ENCODE peak calls at places on chromosomes 12 and 14, in nine cellular contexts. A is PC-3; P is pancreas; N is lung; W is dorsolateral prefrontal cortex; C is upper lobe of right lung; R is CD8-positive, alpha-beta memory T cell; Y is adrenal gland; G is body of pancreas. K is an unnamed sample.

GRCh38 chr14:20035449-20035848 is 389 bp downstream of the OR4K13 start:
- DNase-seq in A (no peak), P (no peak), N (no peak), W (no peak), C (no peak), R (no peak), Y (no peak), G (no peak), K (no peak)

GRCh38 chr14:36556811-36557433 is 25.5 kb downstream of the NKX2-8 start:
- DNase-seq in A (peak; percentile 56), P (no peak), N (no peak), W (no peak), C (no peak), R (no peak), Y (no peak), G (peak; percentile 50), K (peak; percentile 36)

GRCh38 chr14:60647081-60647836 is 2.0 kb downstream of the SIX1 start:
- DNase-seq in A (peak; percentile 83), P (no peak), N (no peak), W (no peak), C (no peak), R (no peak), Y (no peak), G (no peak), K (no peak)

GRCh38 chr12:51847830-51848727 is at the start of gene FIGNL2:
- DNase-seq in A (no peak), P (no peak), N (no peak), W (no peak), C (no peak), R (no peak), Y (no peak), G (no peak), K (no peak)

GRCh38 chr14:69291891-69292586 is 32.1 kb downstream of the GALNT16 start:
- DNase-seq in A (no peak), P (no peak), N (no peak), W (no peak), C (no peak), R (no peak), Y (no peak), G (no peak), K (no peak)

GRCh38 chr12:53589423-53589822 is 36.8 kb downstream of the ATF7 start:
- DNase-seq in A (no peak), P (no peak), N (no peak), W (no peak), C (no peak), R (no peak), Y (no peak), G (no peak), K (no peak)

GRCh38 chr14:103221781-103222358 is 98.6 kb downstream of the TNFAIP2 start:
- DNase-seq in A (no peak), P (no peak), N (no peak), W (no peak), C (no peak), R (no peak), Y (no peak), G (no peak), K (no peak)

GRCh38 chr14:33165144-33165925 is 226.7 kb downstream of the NPAS3 start:
- DNase-seq in A (peak; percentile 57), P (no peak), N (no peak), W (no peak), C (no peak), R (no peak), Y (no peak), G (no peak), K (no peak)

GRCh38 chr12:4157122-4157521 is 116.4 kb upstream of the CCND2 start:
- DNase-seq in A (no peak), P (no peak), N (no peak), W (no peak), C (no peak), R (no peak), Y (no peak), G (no peak), K (no peak)

GRCh38 chr12:128258866-128259555 is 8.0 kb upstream of the TMEM132C start:
- DNase-seq in A (peak; percentile 19), P (no peak), N (no peak), W (no peak), C (no peak), R (no peak), Y (no peak), G (no peak), K (no peak)

GRCh38 chr14:34650786-34651584 is 21.0 kb upstream of the SNX6 start:
- DNase-seq in A (peak; percentile 88), P (no peak), N (no peak), W (no peak), C (no peak), R (no peak), Y (peak; percentile 68), G (no peak), K (no peak)

GRCh38 chr12:13205809-13206559 is 9.5 kb downstream of the EMP1 start:
- DNase-seq in A (peak; percentile 98), P (no peak), N (no peak), W (no peak), C (no peak), R (no peak), Y (no peak), G (no peak), K (no peak)

GRCh38 chr12:130775953-130776856 is 60.1 kb upstream of the RIMBP2 start:
- DNase-seq in A (peak; percentile 88), P (peak; percentile 27), N (peak; percentile 39), W (peak; percentile 80), C (no peak), R (no peak), Y (peak; percentile 68), G (peak; percentile 50), K (no peak)

DNA sequence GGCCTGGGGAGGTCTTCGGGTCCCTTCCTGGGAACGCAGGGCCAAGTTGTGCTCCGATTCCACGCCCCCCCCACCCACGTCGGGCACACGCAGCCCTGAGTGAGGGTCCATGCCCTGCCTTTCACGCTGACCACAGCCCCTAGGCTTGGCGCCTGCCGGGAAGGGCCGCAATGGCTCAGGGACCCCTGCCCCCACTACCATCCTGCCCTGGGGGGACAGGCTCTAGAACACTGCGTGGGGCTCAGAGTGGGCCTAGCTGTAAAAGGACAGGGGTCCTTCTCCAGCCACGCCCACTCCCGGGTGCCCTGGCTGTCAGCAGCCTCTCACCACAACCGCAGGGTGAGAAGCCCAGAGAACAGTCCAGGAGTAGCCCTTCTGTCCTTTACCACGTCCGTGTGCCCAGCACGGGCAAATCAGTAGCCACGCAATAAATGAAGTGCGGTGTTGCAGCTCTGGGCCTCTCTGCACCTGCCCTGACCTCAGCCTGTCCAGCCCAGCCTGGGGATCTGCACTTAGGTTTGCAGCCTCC is 9.4 kb upstream of the GPR68 start:
- DNase-seq in A (no peak), P (no peak), N (no peak), W (no peak), C (no peak), R (no peak), Y (no peak), G (no peak), K (no peak)
- H3K27ac ChIP-seq in A (no peak overlapping the region), P (no peak overlapping the region), N (no peak overlapping the region), W (peak overlapping the region; percentile 58), C (peak overlapping the region; percentile 58), R (peak overlapping the region; percentile 57), Y (no peak overlapping the region), G (no peak overlapping the region), K (peak overlapping the region; percentile 38)

GRCh38 chr12:25723921-25724491 is 170.9 kb upstream of the LMNTD1 start:
- DNase-seq in A (peak; percentile 20), P (no peak), N (no peak), W (no peak), C (no peak), R (no peak), Y (peak; percentile 26), G (no peak), K (no peak)
- H3K27ac ChIP-seq in A (no peak overlapping the region), P (no peak overlapping the region), N (no peak overlapping the region), W (no peak overlapping the region), C (no peak overlapping the region), R (no peak overlapping the region), Y (no peak overlapping the region), G (peak overlapping the region; percentile 35), K (no peak overlapping the region)

GRCh38 chr12:106362971-106363370 is 5.4 kb downstream of the POLR3B start:
- DNase-seq in A (no peak), P (no peak), N (no peak), W (no peak), C (no peak), R (no peak), Y (no peak), G (no peak), K (no peak)

GRCh38 chr12:106357549-106358409 is at the start of gene POLR3B:
- DNase-seq in A (peak; percentile 97), P (peak; percentile 93), N (peak; percentile 95), W (peak; percentile 95), C (peak; percentile 97), R (peak; percentile 92), Y (peak; percentile 96), G (peak; percentile 96), K (peak; percentile 99)

GRCh38 chr12:106359620-106360399 is 2.3 kb downstream of the POLR3B start:
- DNase-seq in A (no peak), P (no peak), N (no peak), W (no peak), C (no peak), R (no peak), Y (no peak), G (no peak), K (no peak)

GRCh38 chr12:106358410-106359241 is 1.1 kb downstream of the POLR3B start:
- DNase-seq in A (no peak), P (no peak), N (peak; percentile 70), W (no peak), C (peak; percentile 73), R (no peak), Y (peak; percentile 69), G (peak; percentile 23), K (no peak)

DNA sequence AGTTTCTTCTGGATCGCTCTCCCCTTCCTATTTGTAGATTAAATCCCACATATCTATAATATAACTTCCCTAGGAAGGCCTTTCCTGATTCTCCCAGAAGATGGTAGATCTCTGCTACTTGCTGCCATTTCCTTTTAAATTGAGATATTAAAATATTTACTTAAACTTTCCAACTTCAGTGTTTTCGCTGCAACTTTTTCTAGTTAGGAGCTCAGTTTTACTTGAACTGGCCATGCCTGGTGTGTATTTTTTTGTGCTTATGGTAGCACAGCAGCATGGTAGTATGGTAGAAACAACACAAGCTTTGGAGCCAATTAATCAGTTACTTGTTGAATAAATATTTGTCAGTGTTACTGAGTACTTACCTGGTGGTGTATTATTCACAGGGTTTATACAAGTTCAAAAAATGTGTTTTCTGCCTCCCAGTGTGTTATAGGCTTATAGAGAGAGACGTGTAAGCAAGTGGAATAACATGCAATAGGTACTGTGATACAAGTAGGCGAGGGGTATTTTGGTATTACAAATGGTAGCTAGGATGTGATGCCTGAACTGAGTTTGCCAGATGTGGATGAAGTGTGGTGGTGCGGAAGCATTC is 2.9 kb downstream of the POLR3B start:
- DNase-seq in A (no peak), P (no peak), N (no peak), W (no peak), C (no peak), R (no peak), Y (no peak), G (no peak), K (no peak)
- H3K27ac ChIP-seq in A (no peak overlapping the region), P (peak overlapping the region; percentile 8), N (no peak overlapping the region), W (no peak overlapping the region), C (no peak overlapping the region), R (no peak overlapping the region), Y (no peak overlapping the region), G (peak overlapping the region; percentile 91), K (no peak overlapping the region)

DNA sequence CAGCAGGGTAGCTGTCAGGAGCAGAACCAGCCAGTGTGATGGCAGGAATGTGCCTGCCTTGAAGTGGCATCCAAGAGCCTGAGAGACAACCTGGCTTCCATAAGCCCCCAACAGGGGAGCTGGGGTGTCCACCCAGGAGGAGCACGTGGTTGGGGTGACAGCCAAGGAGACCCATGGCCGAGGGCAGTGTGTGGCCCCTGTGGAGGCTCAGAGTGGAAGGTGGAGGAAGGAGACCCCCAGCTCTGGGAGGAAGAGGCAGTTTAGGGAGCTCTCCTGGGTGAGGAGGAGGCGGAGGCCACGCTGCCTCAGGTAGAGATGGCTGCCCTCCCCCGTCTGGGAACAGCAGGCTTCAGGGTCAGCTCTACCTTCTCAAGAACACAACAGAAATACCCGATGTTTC is 147.0 kb downstream of the CALM1 start:
- DNase-seq in A (no peak), P (no peak), N (no peak), W (no peak), C (no peak), R (no peak), Y (no peak), G (no peak), K (no peak)
- H3K27ac ChIP-seq in A (no peak overlapping the region), P (no peak overlapping the region), N (no peak overlapping the region), W (peak overlapping the region; percentile 93), C (no peak overlapping the region), R (no peak overlapping the region), Y (no peak overlapping the region), G (no peak overlapping the region), K (no peak overlapping the region)